ENCODE peak calls at places on chromosomes 7 and 10, in ten cellular contexts. L is pancreas; K is NCI-H510A treated with DMSO at 0.1 percent for 48 hours; Y is HCEC 1CT; H is erythroblast; G is fibroblast of mammary gland; S is CD8-positive, alpha-beta memory T cell; F is NAMALWA; V is stimulated activated CD4-positive, alpha-beta T cell treated with anti-CD3 and anti-CD28 coated beads, Interleukin-15, amount 100 ng/mL, for 1 hour; O is AG04450. T is an unnamed sample.

GRCh38 chr7:106543221-106543757 is 117.7 kb downstream of the CCDC71L start:
- DNase-seq in L (no peak), K (no peak), Y (no peak), H (no peak), G (no peak), S (no peak), F (no peak), V (no peak), O (no peak), T (no peak)

GRCh38 chr7:42661312-42661711 is 250.6 kb downstream of the C7orf25 start:
- DNase-seq in L (no peak), K (no peak), Y (peak; percentile 87), H (no peak), G (peak; percentile 72), S (no peak), F (no peak), V (no peak), O (no peak), T (no peak)

GRCh38 chr7:128076831-128077271 is 45.6 kb upstream of the LRRC4 start:
- DNase-seq in L (peak; percentile 48), K (no peak), Y (no peak), H (peak; percentile 28), G (no peak), S (no peak), F (no peak), V (no peak), O (no peak), T (peak; percentile 78)

GRCh38 chr10:13555884-13556529 is 27.2 kb upstream of the BEND7 start:
- DNase-seq in L (peak; percentile 70), K (peak; percentile 75), Y (no peak), H (no peak), G (no peak), S (no peak), F (no peak), V (no peak), O (no peak), T (peak; percentile 87)

GRCh38 chr7:112554591-112554990 is 73.8 kb downstream of the LSMEM1 start:
- DNase-seq in L (no peak), K (no peak), Y (no peak), H (no peak), G (no peak), S (no peak), F (peak; percentile 14), V (no peak), O (no peak), T (no peak)

GRCh38 chr10:3452234-3452633 is 279.7 kb upstream of the PITRM1 start:
- DNase-seq in L (no peak), K (no peak), Y (peak; percentile 99), H (no peak), G (peak; percentile 97), S (no peak), F (no peak), V (no peak), O (peak; percentile 94), T (no peak)

GRCh38 chr7:30088362-30088761 is 46.4 kb upstream of the MTURN start:
- DNase-seq in L (no peak), K (no peak), Y (no peak), H (no peak), G (no peak), S (no peak), F (no peak), V (no peak), O (no peak), T (no peak)

GRCh38 chr7:105811189-105811847 is 65.1 kb downstream of the ATXN7L1 start:
- DNase-seq in L (no peak), K (no peak), Y (no peak), H (no peak), G (no peak), S (no peak), F (no peak), V (no peak), O (no peak), T (no peak)

GRCh38 chr7:130897515-130898419 is 163.8 kb upstream of the KLF14 start:
- DNase-seq in L (no peak), K (no peak), Y (no peak), H (no peak), G (no peak), S (no peak), F (peak; percentile 28), V (no peak), O (no peak), T (peak; percentile 38)

GRCh38 chr7:7736671-7737070 is 18.3 kb upstream of the RPA3 start:
- DNase-seq in L (no peak), K (peak; percentile 5), Y (no peak), H (no peak), G (no peak), S (no peak), F (no peak), V (no peak), O (no peak), T (no peak)

GRCh38 chr10:77873558-77874380 is 52.8 kb downstream of the DLG5 start:
- DNase-seq in L (no peak), K (peak; percentile 28), Y (no peak), H (no peak), G (peak; percentile 78), S (peak; percentile 39), F (peak; percentile 36), V (no peak), O (no peak), T (no peak)

GRCh38 chr10:69336952-69337311 is 58.6 kb downstream of the HK1 start:
- DNase-seq in L (no peak), K (no peak), Y (no peak), H (no peak), G (no peak), S (no peak), F (no peak), V (no peak), O (no peak), T (no peak)

GRCh38 chr7:40221836-40222235 is 87.0 kb downstream of the SUGCT start:
- DNase-seq in L (no peak), K (no peak), Y (peak; percentile 96), H (no peak), G (peak; percentile 99), S (no peak), F (no peak), V (no peak), O (peak; percentile 70), T (no peak)

GRCh38 chr10:85995791-85996190 is 370.8 kb downstream of the GRID1 start:
- DNase-seq in L (no peak), K (peak; percentile 47), Y (no peak), H (peak; percentile 3), G (peak; percentile 12), S (no peak), F (peak; percentile 65), V (no peak), O (no peak), T (no peak)

GRCh38 chr7:85186521-85187241 is at the start of gene SEMA3D:
- DNase-seq in L (peak; percentile 49), K (peak; percentile 33), Y (peak; percentile 87), H (peak; percentile 43), G (peak; percentile 75), S (no peak), F (peak; percentile 31), V (no peak), O (peak; percentile 70), T (peak; percentile 69)

GRCh38 chr7:1223196-1224092 is 9.2 kb upstream of the UNCX start:
- DNase-seq in L (no peak), K (no peak), Y (no peak), H (peak; percentile 29), G (no peak), S (no peak), F (no peak), V (no peak), O (no peak), T (no peak)